ENCODE peak calls at places on chromosomes 2 and 18, in five cellular contexts. W, I, E, M and G are unnamed samples.
A peak's percentile ranks its signal among the peaks of the same experiment; 100 is the strongest.

GRCh38 chr18:8625693-8626092 is 16.5 kb downstream of the RAB12 start:
- DNase-seq in W (no peak), I (no peak), E (no peak), M (no peak), G (no peak)

GRCh38 chr18:22032392-22032961 is 136.9 kb upstream of the GATA6 start:
- DNase-seq in W (peak; percentile 57), I (no peak), E (no peak), M (no peak), G (no peak)

GRCh38 chr18:48785686-48786470 is 164.9 kb downstream of the SMAD7 start:
- DNase-seq in W (no peak), I (no peak), E (peak; percentile 19), M (peak; percentile 4), G (peak; percentile 57)

GRCh38 chr18:3162181-3162580 is 57.6 kb downstream of the MYOM1 start:
- DNase-seq in W (no peak), I (no peak), E (no peak), M (no peak), G (no peak)

GRCh38 chr2:44181648-44182047 is 13.0 kb downstream of the PPM1B start:
- DNase-seq in W (no peak), I (no peak), E (no peak), M (no peak), G (no peak)

GRCh38 chr18:23229472-23229871 is 94.2 kb downstream of the CABLES1 start:
- DNase-seq in W (peak; percentile 63), I (no peak), E (no peak), M (no peak), G (no peak)

GRCh38 chr18:79754831-79755351 is 42.8 kb upstream of the KCNG2 start:
- DNase-seq in W (no peak), I (no peak), E (no peak), M (no peak), G (no peak)

GRCh38 chr18:26657618-26658581 is 109.5 kb upstream of the KCTD1 start:
- DNase-seq in W (no peak), I (no peak), E (no peak), M (no peak), G (no peak)

GRCh38 chr2:214128040-214128439 is 282.8 kb upstream of the VWC2L start:
- DNase-seq in W (no peak), I (no peak), E (no peak), M (no peak), G (no peak)

GRCh38 chr2:1742680-1743395 is 1.5 kb downstream of the PXDN start:
- DNase-seq in W (peak; percentile 95), I (peak; percentile 81), E (peak; percentile 90), M (peak; percentile 79), G (peak; percentile 96)

GRCh38 chr2:64625352-64626145 is 28.2 kb downstream of the SERTAD2 start:
- DNase-seq in W (no peak), I (no peak), E (no peak), M (no peak), G (no peak)

GRCh38 chr2:241812730-241813079 is 3.7 kb downstream of the NEU4 start:
- DNase-seq in W (no peak), I (no peak), E (no peak), M (no peak), G (peak; percentile 87)

GRCh38 chr2:205056066-205056678 is 510.9 kb downstream of the PARD3B start:
- DNase-seq in W (no peak), I (no peak), E (no peak), M (no peak), G (no peak)

GRCh38 chr2:9168851-9169250 is 37.8 kb upstream of the ASAP2 start:
- DNase-seq in W (no peak), I (no peak), E (no peak), M (no peak), G (no peak)

GRCh38 chr2:240919161-240919781 is 13.1 kb downstream of the CROCC2 start:
- DNase-seq in W (no peak), I (no peak), E (peak; percentile 18), M (peak; percentile 12), G (no peak)

GRCh38 chr18:5093902-5094301 is 103.2 kb downstream of the AKAIN1 start:
- DNase-seq in W (no peak), I (no peak), E (no peak), M (no peak), G (no peak)

GRCh38 chr2:186755066-186755465 is 61.2 kb downstream of the FAM171B start:
- DNase-seq in W (peak; percentile 36), I (no peak), E (no peak), M (no peak), G (no peak)

GRCh38 chr2:29920631-29921559 is 491 bp downstream of the ALK start:
- DNase-seq in W (peak; percentile 9), I (peak; percentile 18), E (no peak), M (no peak), G (no peak)

GRCh38 chr2:174112073-174112472 is 136.3 kb downstream of the OLA1 start:
- DNase-seq in W (no peak), I (no peak), E (no peak), M (no peak), G (no peak)

DNA sequence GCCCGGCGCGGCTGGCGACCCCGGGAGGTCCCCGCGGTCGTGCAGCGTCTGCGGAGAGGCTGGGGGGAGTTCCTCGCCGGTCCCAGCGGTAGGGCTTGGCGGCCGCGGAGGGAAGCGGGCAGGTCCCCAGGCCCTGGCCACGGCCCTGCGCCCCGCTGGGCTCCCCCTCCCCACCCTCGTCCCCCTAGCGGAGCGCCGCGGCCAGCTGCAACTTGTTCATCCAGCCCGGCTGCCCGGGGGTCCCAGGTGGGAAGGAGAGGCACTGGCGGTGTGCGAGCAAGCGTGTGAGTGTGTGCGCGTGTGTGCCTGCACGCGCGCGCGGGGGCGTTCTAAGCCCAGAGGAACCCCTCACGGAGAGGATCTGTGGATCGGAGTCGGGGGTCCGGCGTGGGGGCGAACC is 1.3 kb downstream of the PTPRM start:
- DNase-seq in W (peak; percentile 38), I (peak; percentile 52), E (peak; percentile 34), M (peak; percentile 44), G (peak; percentile 89)
- TF ChIP-seq CTCF in W (peak; percentile 13), I (no peak), E (no peak), M (peak; percentile 43), G (peak; percentile 73)

GRCh38 chr18:2146092-2146491 is 425.2 kb downstream of the METTL4 start:
- DNase-seq in W (no peak), I (no peak), E (no peak), M (no peak), G (no peak)
- TF ChIP-seq CTCF in W (no peak), I (no peak), E (no peak), M (no peak), G (no peak)

GRCh38 chr2:73112913-73113633 is at the start of gene RAB11FIP5:
- DNase-seq in W (peak; percentile 85), I (peak; percentile 78), E (peak; percentile 71), M (peak; percentile 76), G (no peak)
- TF ChIP-seq CTCF in W (no peak), I (no peak), E (peak; percentile 7), M (peak; percentile 4), G (peak; percentile 41)

GRCh38 chr2:111676423-111676822 is 207.6 kb downstream of the ANAPC1 start:
- DNase-seq in W (peak; percentile 29), I (no peak), E (no peak), M (no peak), G (no peak)

GRCh38 chr2:111679202-111679601 is 204.8 kb downstream of the ANAPC1 start:
- DNase-seq in W (no peak), I (no peak), E (no peak), M (no peak), G (no peak)

GRCh38 chr2:111678161-111678560 is 205.8 kb downstream of the ANAPC1 start:
- DNase-seq in W (no peak), I (no peak), E (no peak), M (no peak), G (no peak)

GRCh38 chr2:111675419-111676194 is 208.4 kb downstream of the ANAPC1 start:
- DNase-seq in W (no peak), I (no peak), E (no peak), M (no peak), G (no peak)

GRCh38 chr2:111678651-111679050 is 205.3 kb downstream of the ANAPC1 start:
- DNase-seq in W (no peak), I (no peak), E (no peak), M (no peak), G (no peak)
- TF ChIP-seq CTCF in W (no peak), I (no peak), E (no peak), M (no peak), G (no peak)

GRCh38 chr2:11315074-11315705 is 29.2 kb downstream of the ROCK2 start:
- DNase-seq in W (no peak), I (no peak), E (no peak), M (no peak), G (no peak)

GRCh38 chr2:11319939-11320338 is 24.5 kb downstream of the ROCK2 start:
- DNase-seq in W (no peak), I (no peak), E (no peak), M (no peak), G (no peak)

GRCh38 chr2:11321847-11322246 is 22.6 kb downstream of the ROCK2 start:
- DNase-seq in W (no peak), I (no peak), E (no peak), M (no peak), G (no peak)

GRCh38 chr2:11325961-11326691 is 18.3 kb downstream of the ROCK2 start:
- DNase-seq in W (no peak), I (no peak), E (no peak), M (no peak), G (no peak)

DNA sequence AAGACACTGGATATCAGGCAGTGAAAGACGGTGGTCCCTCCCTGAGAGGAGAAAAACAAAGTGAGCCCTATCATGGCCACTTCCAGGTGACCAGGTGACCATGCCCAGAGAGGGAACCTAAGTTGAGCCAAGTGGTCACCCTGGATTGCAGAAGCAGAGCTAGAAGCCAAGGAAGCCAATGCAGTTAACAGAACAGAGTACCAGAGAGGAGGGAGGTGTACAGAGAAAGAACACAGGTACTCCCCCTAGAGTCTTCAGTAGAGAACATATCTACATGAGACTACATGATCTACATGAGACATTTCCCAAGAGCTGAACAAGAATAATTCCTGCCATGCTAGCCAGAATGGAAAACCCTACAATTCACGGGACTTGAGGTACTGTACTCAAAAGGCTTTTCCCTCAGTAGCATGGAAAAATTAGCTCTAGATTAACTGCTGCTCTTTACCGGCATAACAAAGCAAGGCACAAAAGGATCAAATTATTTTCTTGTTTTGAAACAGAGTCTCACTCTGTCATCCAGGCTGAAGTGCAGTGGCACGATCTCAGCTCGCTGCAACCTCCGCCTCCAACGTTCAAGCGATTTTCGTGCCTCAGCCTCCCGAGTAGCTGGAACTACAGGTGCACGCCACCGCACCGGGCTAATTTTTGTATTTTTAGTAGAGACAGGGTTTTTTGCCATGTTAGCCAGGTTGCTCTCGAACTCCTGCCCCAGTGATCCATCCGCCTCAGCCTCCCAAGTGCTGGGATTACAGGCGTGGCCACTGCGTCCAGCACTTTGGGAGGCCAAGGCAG is 23.5 kb downstream of the ROCK2 start:
- DNase-seq in W (no peak), I (no peak), E (no peak), M (no peak), G (peak; percentile 32)
- TF ChIP-seq CTCF in W (no peak), I (no peak), E (no peak), M (no peak), G (peak; percentile 28)

GRCh38 chr2:218671077-218671653 is 637 bp downstream of the RNF25 start:
- DNase-seq in W (peak; percentile 15), I (no peak), E (no peak), M (no peak), G (no peak)

GRCh38 chr2:218671654-218672566 is at the start of the genes RNF25 and STK36:
- DNase-seq in W (peak; percentile 93), I (peak; percentile 87), E (peak; percentile 81), M (peak; percentile 82), G (no peak)
- TF ChIP-seq CTCF in W (no peak), I (no peak), E (no peak), M (no peak), G (no peak)